ENCODE peak calls at places on chromosomes 4 and X, in ten cellular contexts. M is progenitor cell of endocrine pancreas; E is iPS-NIHi11; P is right lobe of liver; F is activated T-helper 9 cell treated with anti-CD3 and anti-CD28 coated beads, Interleukin-2, amount 50 U/mL, for 16 hours; A is CD8-positive, alpha-beta T cell; W is stimulated activated CD4-positive, alpha-beta T cell treated with anti-CD3 and anti-CD28 coated beads, Interleukin-15, amount 100 ng/mL, for 1 hour; X is CD4-positive, CD25-positive, alpha-beta regulatory T cell; I is uterus; O is T-helper 1 cell. Z is an unnamed sample.

GRCh38 chrX:12080265-12080664 is 58.0 kb upstream of the FRMPD4 start:
- DNase-seq in M (no peak), E (peak; percentile 26), P (no peak), F (no peak), A (no peak), W (no peak), X (peak; percentile 6), I (no peak), O (no peak), Z (no peak)

GRCh38 chr4:29553842-29554241 is 1166.3 kb upstream of the PCDH7 start:
- DNase-seq in M (no peak), E (peak; percentile 7), P (no peak), F (no peak), A (no peak), W (no peak), X (no peak), I (no peak), O (no peak), Z (no peak)

GRCh38 chr4:26753642-26754041 is 107.0 kb upstream of the STIM2 start:
- DNase-seq in M (no peak), E (no peak), P (peak; percentile 70), F (no peak), A (no peak), W (no peak), X (no peak), I (no peak), O (no peak), Z (no peak)

GRCh38 chr4:4851081-4851480 is 8.4 kb upstream of the MSX1 start:
- DNase-seq in M (no peak), E (no peak), P (no peak), F (no peak), A (no peak), W (no peak), X (no peak), I (no peak), O (no peak), Z (no peak)

GRCh38 chr4:89998350-89999098 is 103.9 kb downstream of the MMRN1 start:
- DNase-seq in M (no peak), E (peak; percentile 8), P (no peak), F (no peak), A (no peak), W (no peak), X (no peak), I (no peak), O (no peak), Z (no peak)

GRCh38 chrX:27350476-27350875 is 112.7 kb downstream of the PPP4R3C start:
- DNase-seq in M (no peak), E (no peak), P (no peak), F (no peak), A (no peak), W (no peak), X (no peak), I (no peak), O (no peak), Z (no peak)

GRCh38 chr4:138242076-138242829 is at the start of gene SLC7A11:
- DNase-seq in M (peak; percentile 29), E (peak; percentile 69), P (peak; percentile 56), F (no peak), A (peak; percentile 1), W (peak; percentile 16), X (peak; percentile 90), I (peak; percentile 26), O (no peak), Z (peak; percentile 74)

GRCh38 chr4:40337081-40337480 is 1.9 kb downstream of the CHRNA9 start:
- DNase-seq in M (no peak), E (no peak), P (no peak), F (no peak), A (no peak), W (no peak), X (no peak), I (no peak), O (no peak), Z (no peak)

GRCh38 chr4:77092832-77093800 is 17.3 kb upstream of the CCNI start:
- DNase-seq in M (no peak), E (no peak), P (no peak), F (no peak), A (no peak), W (no peak), X (no peak), I (no peak), O (no peak), Z (no peak)

GRCh38 chrX:119423631-119424030 is 24.5 kb downstream of the SLC25A43 start:
- DNase-seq in M (no peak), E (no peak), P (no peak), F (peak; percentile 6), A (no peak), W (no peak), X (peak; percentile 11), I (no peak), O (no peak), Z (no peak)

GRCh38 chr4:128068927-128069326 is 7.8 kb downstream of the LARP1B start:
- DNase-seq in M (no peak), E (peak; percentile 19), P (no peak), F (no peak), A (no peak), W (no peak), X (peak; percentile 39), I (no peak), O (no peak), Z (no peak)

GRCh38 chrX:114181195-114181594 is 402.7 kb upstream of the HTR2C start:
- DNase-seq in M (no peak), E (no peak), P (no peak), F (no peak), A (no peak), W (no peak), X (no peak), I (no peak), O (no peak), Z (no peak)

GRCh38 chrX:78357342-78358055 is 30.1 kb upstream of the CYSLTR1 start:
- DNase-seq in M (no peak), E (no peak), P (no peak), F (no peak), A (no peak), W (no peak), X (no peak), I (no peak), O (no peak), Z (no peak)

GRCh38 chrX:123184199-123184857 is at the start of gene GRIA3:
- DNase-seq in M (no peak), E (no peak), P (no peak), F (no peak), A (no peak), W (no peak), X (no peak), I (no peak), O (no peak), Z (no peak)

Z was measured in activated T-helper 2 cell treated with anti-CD3 and anti-CD28 coated beads, Interferon-gamma antibody, Interleukin-2, Interleukin-4, amounts not matched to agents 10 μg/mL and 5 μg/mL and 100 μg/mL, durations not matched to agents 14 hours and 24 hours and 36 hours.